ENCODE peak calls at places on chromosomes 4 and X, in four cellular contexts. T is WTC11, W is K562, E is HepG2. J is an unnamed sample.

GRCh38 chr4:78512357-78512920 is 39.1 kb upstream of the ANXA3 start:
- DNase-seq in E (peak; percentile 10), W (no peak), T (no peak), J (no peak)

GRCh38 chrX:154458954-154459829 is 1.1 kb downstream of the PLXNA3 start:
- DNase-seq in T (no peak), E (no peak), W (no peak), J (no peak)

GRCh38 chr4:113738251-113738650 is 23.3 kb downstream of the CAMK2D start:
- DNase-seq in T (no peak), E (no peak), W (no peak), J (no peak)

GRCh38 chrX:74349387-74349786 is 45.4 kb downstream of the ZCCHC13 start:
- DNase-seq in W (no peak), E (peak; percentile 3), T (no peak), J (no peak)

GRCh38 chrX:69136546-69137331 is 28.5 kb downstream of the PJA1 start:
- DNase-seq in W (peak; percentile 15), E (no peak), T (peak; percentile 58), J (no peak)

GRCh38 chr4:184688447-184688846 is 38.9 kb downstream of the PRIMPOL start:
- DNase-seq in W (no peak), T (peak; percentile 38), E (no peak), J (no peak)

GRCh38 chr4:2301221-2301642 is 39.3 kb upstream of the MXD4 start:
- DNase-seq in T (no peak), E (no peak), W (no peak), J (no peak)

GRCh38 chr4:151921811-151922210 is 161.0 kb upstream of the GATB start:
- DNase-seq in W (no peak), T (no peak), E (no peak), J (no peak)

GRCh38 chrX:1472975-1473374 is 20.3 kb upstream of the ASMTL start:
- DNase-seq in W (no peak), E (no peak), T (no peak), J (no peak)

GRCh38 chr4:148283665-148284064 is 158.5 kb downstream of the NR3C2 start:
- DNase-seq in E (no peak), T (no peak), W (no peak), J (no peak)

GRCh38 chrX:68940601-68941000 is 111.8 kb downstream of the EFNB1 start:
- DNase-seq in T (no peak), W (no peak), E (no peak), J (no peak)

GRCh38 chr4:1746265-1746691 is 25.0 kb downstream of the TACC3 start:
- DNase-seq in T (peak; percentile 98), E (peak; percentile 82), W (peak; percentile 90), J (peak; percentile 89)

GRCh38 chrX:150544222-150544787 is 24.1 kb upstream of the MTM1 start:
- DNase-seq in W (no peak), E (peak; percentile 49), T (peak; percentile 35), J (peak; percentile 42)

GRCh38 chrX:107677501-107677901 is 49.2 kb downstream of the PRPS1 start:
- DNase-seq in T (no peak), W (no peak), E (no peak), J (no peak)

GRCh38 chr4:113294910-113295309 is 245.5 kb downstream of the ANK2 start:
- DNase-seq in E (no peak), W (no peak), T (no peak), J (no peak)

GRCh38 chrX:9378980-9379696 is 85.7 kb upstream of the TBL1X start:
- DNase-seq in T (no peak), W (no peak), E (no peak), J (no peak)

GRCh38 chr4:677431-678293 is 3.3 kb downstream of the MYL5 start:
- DNase-seq in T (no peak), W (no peak), E (peak; percentile 37), J (no peak)

GRCh38 chrX:16807976-16808542 is 21.8 kb downstream of the TXLNG start:
- DNase-seq in T (no peak), W (peak; percentile 25), E (peak; percentile 64), J (no peak)

GRCh38 chr4:156584100-156584499 is 387.5 kb downstream of the PDGFC start:
- DNase-seq in T (no peak), E (no peak), W (no peak), J (peak; percentile 7)

GRCh38 chr4:102541708-102542107 is 40.5 kb downstream of the NFKB1 start:
- DNase-seq in E (no peak), W (no peak), T (peak; percentile 69), J (no peak)

GRCh38 chr4:185800266-185800945 is 11.6 kb downstream of the SORBS2 start:
- DNase-seq in W (no peak), E (no peak), T (no peak), J (no peak)

DNA sequence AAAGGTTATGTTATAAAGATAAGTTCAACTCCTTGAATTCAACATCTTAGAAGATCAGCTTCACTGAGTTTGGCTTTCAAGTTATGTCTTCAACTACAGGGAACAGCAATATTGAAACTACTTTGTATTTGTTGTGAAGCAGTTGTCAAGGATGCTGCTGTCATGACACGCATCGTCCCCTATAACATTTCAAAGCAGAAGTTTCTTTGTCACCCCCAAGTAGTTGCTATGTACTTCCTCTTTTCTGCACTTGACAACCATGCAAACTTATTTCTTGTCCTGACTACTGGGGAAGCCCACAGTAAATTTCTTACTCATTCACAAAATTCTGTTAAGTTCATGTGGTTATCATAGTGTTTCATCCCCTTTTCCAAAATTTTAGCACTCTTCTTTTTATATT is 14.3 kb downstream of the ANTXR2 start:
- DNase-seq in W (no peak), T (no peak), E (no peak), J (no peak)
- TF ChIP-seq ELF4 in W (no peak), T (no peak), E (no peak), J (no peak)

DNA sequence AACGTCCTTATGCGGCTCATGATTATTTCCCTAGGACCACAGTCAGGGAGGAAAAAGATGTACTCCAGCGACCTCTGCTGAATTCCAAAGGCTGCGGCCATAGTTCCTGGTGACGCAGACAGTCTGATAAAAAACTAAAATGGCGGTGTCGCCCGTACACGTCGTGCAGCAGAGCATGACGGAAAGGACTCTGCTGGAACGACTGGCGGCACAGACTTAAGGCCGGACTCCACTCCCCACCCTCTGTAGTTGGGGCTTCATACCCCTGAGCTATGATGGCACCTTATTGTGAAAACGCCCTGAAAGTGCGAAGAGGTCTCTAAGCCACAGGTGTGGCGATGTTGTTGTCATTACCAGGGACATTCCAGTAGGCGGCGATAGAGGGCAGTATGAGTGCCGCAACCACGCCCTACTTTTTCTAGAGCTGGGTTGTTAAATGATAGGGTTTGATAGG is 90.0 kb upstream of the EDA2R start:
- DNase-seq in E (peak; percentile 6), W (peak; percentile 60), T (peak; percentile 49), J (peak; percentile 51)
- TF ChIP-seq ELF4 in E (no peak), W (no peak), T (no peak), J (no peak)

DNA sequence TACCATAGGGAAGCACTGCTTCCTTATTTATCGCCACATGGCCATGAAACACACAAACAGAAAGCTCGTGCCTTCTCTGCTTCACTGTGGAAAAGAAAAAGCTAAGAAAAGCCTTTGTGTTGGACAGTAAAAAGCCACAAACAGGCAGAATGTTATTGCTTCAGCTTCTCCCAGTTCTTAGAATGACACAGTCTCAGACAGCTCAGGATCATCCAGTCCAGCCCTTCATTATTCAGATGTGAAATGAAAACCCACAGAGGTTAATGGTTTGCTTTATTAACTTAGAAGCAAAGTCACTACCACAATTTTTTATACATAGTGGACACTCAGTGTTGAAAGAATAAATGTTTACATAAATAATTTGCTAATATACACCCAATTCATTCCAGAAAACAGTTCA is 181.6 kb upstream of the NOCT start:
- DNase-seq in E (no peak), W (no peak), T (no peak), J (no peak)
- TF ChIP-seq ELF4 in E (no peak), W (no peak), T (no peak), J (no peak)

GRCh38 chr4:55633903-55634302 is 2.2 kb downstream of the NMU start:
- DNase-seq in W (no peak), E (no peak), T (no peak), J (no peak)
- TF ChIP-seq ELF4 in W (peak; percentile 13), E (no peak), T (no peak), J (no peak)

GRCh38 chr4:82043081-82043808 is 330.5 kb downstream of the HNRNPD start:
- DNase-seq in W (peak; percentile 8), E (peak; percentile 81), T (peak; percentile 21), J (no peak)
- TF ChIP-seq ELF4 in W (no peak), E (no peak), T (no peak), J (no peak)

DNA sequence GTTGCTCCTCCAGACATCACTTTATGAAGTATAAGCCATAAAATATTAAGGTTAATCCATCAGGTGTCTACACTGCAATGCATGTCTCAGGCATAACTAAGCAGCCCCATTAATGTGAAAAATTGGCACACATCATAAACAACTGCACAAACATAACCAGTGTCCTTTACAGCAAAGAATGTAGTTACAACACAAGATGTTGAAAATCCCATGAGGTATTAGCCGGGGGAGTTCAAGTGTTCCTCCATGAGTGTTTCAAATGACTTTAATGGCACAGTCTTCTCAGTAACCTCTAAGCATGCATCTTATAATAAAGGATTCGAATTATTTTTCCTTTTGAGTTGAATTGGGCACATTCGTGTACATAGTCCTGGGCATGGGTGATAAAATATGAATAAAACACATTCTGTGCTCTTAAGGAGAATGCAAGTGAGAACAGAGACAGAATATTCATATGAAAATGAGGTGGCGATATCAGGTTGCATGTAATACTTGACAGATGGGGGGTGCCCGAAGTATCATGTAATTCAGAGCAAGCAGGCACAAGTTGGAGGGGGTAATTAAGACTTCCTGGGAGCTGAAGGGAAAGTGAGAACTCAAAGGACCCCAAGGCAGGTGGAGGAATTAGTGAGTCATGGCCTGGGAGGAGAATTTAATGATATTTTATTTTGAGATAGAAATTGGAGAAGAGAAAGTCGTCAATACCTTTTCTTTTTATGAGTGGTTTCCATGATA is 18.2 kb upstream of the VCX2 start:
- DNase-seq in E (no peak), T (no peak), W (no peak), J (no peak)
- TF ChIP-seq ELF4 in E (no peak), T (no peak), W (no peak), J (no peak)

GRCh38 chrX:138128025-138128671 is 562.2 kb downstream of the ZIC3 start:
- DNase-seq in T (no peak), W (peak; percentile 19), E (peak; percentile 2), J (peak; percentile 44)
- TF ChIP-seq ELF4 in T (no peak), W (no peak), E (no peak), J (no peak)

DNA sequence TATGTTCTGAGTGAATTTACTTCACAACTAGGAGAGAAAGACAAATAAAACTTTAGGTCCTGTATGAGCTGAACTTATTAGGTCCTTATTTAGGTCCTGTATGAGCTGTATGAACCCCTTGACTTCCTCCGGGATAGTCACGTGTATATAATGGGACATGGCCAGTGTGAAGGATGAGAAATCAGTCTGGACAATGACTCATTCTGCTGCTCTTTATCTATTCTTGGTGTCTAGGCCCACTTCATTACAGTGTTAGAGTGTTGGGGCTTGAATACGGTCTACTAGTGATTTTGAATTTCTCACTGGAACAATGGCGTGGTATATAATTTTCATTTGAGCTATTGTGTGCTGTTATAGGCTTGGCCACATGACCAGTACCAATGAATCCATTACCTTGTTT is 21.9 kb downstream of the STK26 start:
- DNase-seq in T (no peak), E (no peak), W (peak; percentile 22), J (no peak)
- TF ChIP-seq ELF4 in T (no peak), E (no peak), W (no peak), J (no peak)

J was measured in HEK293T.